ENCODE peak calls at places on chromosome 2, in nine cellular contexts. T is neural progenitor cell, N is psoas muscle, R is mesenchymal stem cell, P is testis, L is fibroblast of lung, Y is uterus, I is colonic mucosa, V is body of pancreas. Z is an unnamed sample. For H3K4me1, the result is how much of the 10 kb centered on the place peaks cover.

GRCh38 chr2:140506606-140507005 is 1624.2 kb downstream of the LRP1B start:
- DNase-seq in T (no peak), N (no peak), R (peak), P (no peak), L (peak), Y (no peak), I (no peak), V (no peak), Z (no peak)

GRCh38 chr2:231332388-231332787 is 63.1 kb upstream of the B3GNT7 start:
- DNase-seq in T (no peak), N (no peak), R (no peak), P (no peak), L (peak), Y (no peak), I (no peak), V (no peak), Z (no peak)

GRCh38 chr2:18841248-18842150 is 252.1 kb upstream of the NT5C1B start:
- DNase-seq in T (no peak), N (no peak), R (no peak), P (no peak), L (no peak), Y (no peak), I (peak), V (no peak), Z (no peak)

GRCh38 chr2:179898873-179899272 is 37.5 kb upstream of the ZNF385B start:
- DNase-seq in T (peak), N (no peak), R (peak), P (peak), L (peak), Y (no peak), I (peak), V (no peak), Z (no peak)

GRCh38 chr2:33104726-33105125 is 158.0 kb downstream of the LTBP1 start:
- DNase-seq in T (no peak), N (no peak), R (peak), P (no peak), L (peak), Y (no peak), I (no peak), V (no peak), Z (no peak)

GRCh38 chr2:217797661-217798069 is 205.1 kb downstream of the TNS1 start:
- DNase-seq in T (no peak), N (peak), R (no peak), P (no peak), L (peak), Y (no peak), I (peak), V (peak), Z (peak)

GRCh38 chr2:85648619-85649018 is 19.4 kb downstream of the SFTPB start:
- DNase-seq in T (peak), N (no peak), R (peak), P (peak), L (peak), Y (no peak), I (no peak), V (no peak), Z (no peak)

GRCh38 chr2:172833898-172834297 is 98.3 kb downstream of the RAPGEF4 start:
- DNase-seq in T (no peak), N (no peak), R (no peak), P (no peak), L (peak), Y (no peak), I (no peak), V (no peak), Z (no peak)

GRCh38 chr2:36392854-36393253 is 37.3 kb downstream of the CRIM1 start:
- DNase-seq in T (peak), N (no peak), R (no peak), P (no peak), L (no peak), Y (no peak), I (no peak), V (no peak), Z (no peak)

GRCh38 chr2:37648316-37649011 is 23.0 kb downstream of the CDC42EP3 start:
- DNase-seq in T (no peak), N (peak), R (no peak), P (peak), L (no peak), Y (no peak), I (no peak), V (no peak), Z (peak)

GRCh38 chr2:23549051-23549450 is 164.1 kb downstream of the KLHL29 start:
- DNase-seq in T (no peak), N (no peak), R (no peak), P (peak), L (peak), Y (no peak), I (no peak), V (no peak), Z (no peak)

GRCh38 chr2:163697846-163698637 is 37.8 kb downstream of the FIGN start:
- DNase-seq in T (peak), N (no peak), R (no peak), P (no peak), L (no peak), Y (no peak), I (no peak), V (no peak), Z (no peak)

GRCh38 chr2:45992021-45992745 is 305.0 kb upstream of the EPAS1 start:
- DNase-seq in T (no peak), N (peak), R (no peak), P (no peak), L (peak), Y (no peak), I (peak), V (peak), Z (peak)

GRCh38 chr2:15613736-15614429 is 22.2 kb downstream of the DDX1 start:
- DNase-seq in T (no peak), N (no peak), R (no peak), P (no peak), L (no peak), Y (no peak), I (no peak), V (no peak), Z (no peak)

GRCh38 chr2:173760553-173760952 is 204.6 kb downstream of the SP3 start:
- DNase-seq in T (no peak), N (no peak), R (no peak), P (no peak), L (peak), Y (no peak), I (no peak), V (no peak), Z (no peak)

GRCh38 chr2:232024457-232024856 is 62.9 kb downstream of the DIS3L2 start:
- DNase-seq in T (no peak), N (no peak), R (no peak), P (no peak), L (no peak), Y (no peak), I (no peak), V (no peak), Z (no peak)

GRCh38 chr2:216739035-216739434 is 43.7 kb upstream of the IGFBP5 start:
- DNase-seq in T (no peak), N (no peak), R (no peak), P (no peak), L (no peak), Y (no peak), I (no peak), V (no peak), Z (no peak)

GRCh38 chr2:53708988-53709387 is 58.6 kb upstream of the CHAC2 start:
- DNase-seq in T (no peak), N (no peak), R (no peak), P (no peak), L (no peak), Y (no peak), I (no peak), V (no peak), Z (no peak)

GRCh38 chr2:69242651-69243051 is 144.4 kb downstream of the GFPT1 start:
- DNase-seq in T (no peak), N (no peak), R (peak), P (no peak), L (no peak), Y (no peak), I (no peak), V (no peak), Z (no peak)

DNA sequence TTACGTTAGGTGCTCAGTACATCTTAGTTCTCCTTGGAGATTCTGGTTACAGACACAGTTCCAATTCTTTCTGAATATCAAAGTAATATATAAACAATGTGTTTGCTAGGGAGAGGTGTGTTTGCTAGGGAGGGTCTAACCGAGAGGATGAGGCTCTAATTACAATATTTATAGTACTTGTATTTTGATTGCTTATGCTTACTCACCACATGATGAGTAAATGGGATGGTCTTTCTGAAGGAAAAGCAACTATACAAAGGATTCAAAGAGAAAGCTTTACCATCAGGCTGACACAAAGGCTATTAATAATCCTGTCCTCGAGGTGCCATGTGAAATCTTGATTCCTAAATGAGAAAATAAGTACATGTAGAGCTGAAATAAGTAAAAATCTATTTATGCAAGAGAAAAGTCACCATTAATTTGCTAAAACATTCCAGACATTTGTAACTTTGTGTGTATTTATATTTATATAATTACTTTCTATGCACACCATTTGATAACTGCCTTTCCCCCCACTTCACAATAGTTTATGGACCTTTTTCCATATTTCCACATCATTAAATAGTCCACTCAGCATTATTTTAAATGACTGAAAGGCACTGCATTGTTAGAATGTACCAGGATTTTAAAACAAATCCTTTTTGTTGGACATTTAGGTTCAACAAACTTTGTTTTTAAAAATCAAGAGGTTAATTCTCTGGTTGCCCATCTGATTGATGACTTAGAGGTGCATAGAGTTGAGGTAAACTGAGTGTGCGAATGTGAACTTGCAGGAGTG is 94.5 kb upstream of the FN1 start:
- DNase-seq in T (no peak), N (no peak), R (peak), P (no peak), L (peak), Y (no peak), I (no peak), V (no peak), Z (no peak)
- H3K4me1 ChIP-seq in T (under half), N (under half), R (under half), P (under half), L (under half), Y (under half), I (under half), V (under half), Z (under half)

GRCh38 chr2:128310094-128310716 is 8.5 kb downstream of the HS6ST1 start:
- DNase-seq in T (no peak), N (peak), R (no peak), P (no peak), L (no peak), Y (no peak), I (peak), V (no peak), Z (no peak)
- H3K4me1 ChIP-seq in T (under half), N (half or more), R (under half), P (half or more), L (under half), Y (under half), I (under half), V (half or more), Z (under half)

GRCh38 chr2:74385396-74385795 is 5.3 kb upstream of the DCTN1 start:
- DNase-seq in T (no peak), N (no peak), R (no peak), P (no peak), L (peak), Y (no peak), I (no peak), V (no peak), Z (no peak)
- H3K4me1 ChIP-seq in T (under half), N (half or more), R (under half), P (under half), L (under half), Y (under half), I (under half), V (under half), Z (under half)

GRCh38 chr2:160390544-160391258 is 102.9 kb downstream of the RBMS1 start:
- DNase-seq in T (no peak), N (no peak), R (no peak), P (no peak), L (peak), Y (no peak), I (no peak), V (no peak), Z (no peak)
- H3K4me1 ChIP-seq in T (under half), N (half or more), R (under half), P (under half), L (under half), Y (under half), I (under half), V (under half), Z (under half)

GRCh38 chr2:239066597-239066996 is 218.7 kb downstream of the TWIST2 start:
- DNase-seq in T (no peak), N (peak), R (no peak), P (no peak), L (no peak), Y (no peak), I (no peak), V (no peak), Z (no peak)
- H3K4me1 ChIP-seq in T (under half), N (under half), R (under half), P (under half), L (under half), Y (under half), I (under half), V (under half), Z (under half)